ENCODE peak calls at places on chromosomes 13 and 19, in four cellular contexts. One of them, this sample, is unnamed.

GRCh38 chr13:90562388-90562787 is 785.1 kb upstream of the MIR17HG start:
- DNase-seq in thyroid gland: no peak
- DNase-seq in neural progenitor cell: no peak
- DNase-seq in Peyer's patch: no peak
- DNase-seq in this sample: no peak

GRCh38 chr19:41699231-41699967 is 9.0 kb upstream of the CEACAM5 start:
- DNase-seq in neural progenitor cell: no peak
- DNase-seq in thyroid gland: no peak
- DNase-seq in Peyer's patch: peak; percentile 29
- DNase-seq in this sample: no peak

GRCh38 chr13:103195762-103196161 is 129.5 kb upstream of the SLC10A2 start:
- DNase-seq in neural progenitor cell: no peak
- DNase-seq in thyroid gland: no peak
- DNase-seq in Peyer's patch: no peak
- DNase-seq in this sample: no peak

GRCh38 chr13:72953391-72953960 is 105.3 kb upstream of the KLF5 start:
- DNase-seq in Peyer's patch: peak; percentile 73
- DNase-seq in neural progenitor cell: no peak
- DNase-seq in thyroid gland: peak; percentile 92
- DNase-seq in this sample: no peak

GRCh38 chr13:26558912-26559485 is 1.5 kb downstream of the WASF3 start:
- DNase-seq in thyroid gland: no peak
- DNase-seq in Peyer's patch: no peak
- DNase-seq in neural progenitor cell: peak; percentile 83
- DNase-seq in this sample: no peak

GRCh38 chr19:30345686-30346085 is 26.5 kb upstream of the ZNF536 start:
- DNase-seq in Peyer's patch: no peak
- DNase-seq in thyroid gland: no peak
- DNase-seq in neural progenitor cell: no peak
- DNase-seq in this sample: no peak

GRCh38 chr13:21014666-21015170 is 46.7 kb downstream of the LATS2 start:
- DNase-seq in neural progenitor cell: no peak
- DNase-seq in thyroid gland: peak; percentile 89
- DNase-seq in Peyer's patch: peak; percentile 45
- DNase-seq in this sample: no peak

GRCh38 chr19:18232540-18233223 is 6.4 kb upstream of the PDE4C start:
- DNase-seq in neural progenitor cell: no peak
- DNase-seq in thyroid gland: no peak
- DNase-seq in Peyer's patch: no peak
- DNase-seq in this sample: peak; percentile 95

GRCh38 chr13:98910501-98910951 is 67.3 kb downstream of the DOCK9 start:
- DNase-seq in Peyer's patch: no peak
- DNase-seq in neural progenitor cell: no peak
- DNase-seq in thyroid gland: no peak
- DNase-seq in this sample: no peak

GRCh38 chr13:77285098-77285497 is 41.8 kb downstream of the MYCBP2 start:
- DNase-seq in neural progenitor cell: no peak
- DNase-seq in Peyer's patch: no peak
- DNase-seq in thyroid gland: no peak
- DNase-seq in this sample: no peak

GRCh38 chr19:29012457-29012856 is 200.5 kb downstream of the UQCRFS1 start:
- DNase-seq in Peyer's patch: no peak
- DNase-seq in thyroid gland: no peak
- DNase-seq in neural progenitor cell: peak; percentile 44
- DNase-seq in this sample: no peak

GRCh38 chr13:113125506-113126264 is 3.1 kb downstream of the F10 start:
- DNase-seq in neural progenitor cell: no peak
- DNase-seq in Peyer's patch: peak; percentile 25
- DNase-seq in thyroid gland: no peak
- DNase-seq in this sample: peak; percentile 14

GRCh38 chr19:39296055-39296645 is at the start of gene IFNL1:
- DNase-seq in thyroid gland: peak; percentile 14
- DNase-seq in Peyer's patch: peak; percentile 46
- DNase-seq in neural progenitor cell: no peak
- DNase-seq in this sample: no peak

GRCh38 chr19:19213822-19214558 is 2.2 kb downstream of the NCAN start:
- DNase-seq in thyroid gland: no peak
- DNase-seq in neural progenitor cell: peak; percentile 42
- DNase-seq in Peyer's patch: no peak
- DNase-seq in this sample: peak; percentile 69

GRCh38 chr13:84400711-84401110 is 518.4 kb upstream of the SLITRK1 start:
- DNase-seq in Peyer's patch: no peak
- DNase-seq in thyroid gland: no peak
- DNase-seq in neural progenitor cell: no peak
- DNase-seq in this sample: no peak

GRCh38 chr13:110367620-110368019 is 60.5 kb downstream of the COL4A2 start:
- DNase-seq in thyroid gland: no peak
- DNase-seq in Peyer's patch: no peak
- DNase-seq in neural progenitor cell: no peak
- DNase-seq in this sample: no peak

GRCh38 chr19:14632286-14632685 is 42.4 kb downstream of the ADGRE3 start:
- DNase-seq in thyroid gland: no peak
- DNase-seq in Peyer's patch: no peak
- DNase-seq in neural progenitor cell: no peak
- DNase-seq in this sample: peak; percentile 46

GRCh38 chr13:34124912-34125311 is 307.0 kb downstream of the RFC3 start:
- DNase-seq in Peyer's patch: no peak
- DNase-seq in thyroid gland: no peak
- DNase-seq in neural progenitor cell: no peak
- DNase-seq in this sample: no peak

GRCh38 chr13:23794267-23795161 is 94.7 kb downstream of the MIPEP start:
- DNase-seq in Peyer's patch: no peak
- DNase-seq in thyroid gland: no peak
- DNase-seq in neural progenitor cell: no peak
- DNase-seq in this sample: no peak

GRCh38 chr13:20760872-20761271 is 12.9 kb downstream of the EEF1AKMT1 start:
- DNase-seq in thyroid gland: no peak
- DNase-seq in neural progenitor cell: no peak
- DNase-seq in Peyer's patch: no peak
- DNase-seq in this sample: no peak

GRCh38 chr13:94878721-94879120 is 166.4 kb upstream of the SOX21 start:
- DNase-seq in Peyer's patch: no peak
- DNase-seq in thyroid gland: no peak
- DNase-seq in neural progenitor cell: no peak
- DNase-seq in this sample: no peak

GRCh38 chr13:31234729-31235128 is 35.0 kb downstream of the B3GLCT start:
- DNase-seq in thyroid gland: no peak
- DNase-seq in Peyer's patch: no peak
- DNase-seq in neural progenitor cell: no peak
- DNase-seq in this sample: peak; percentile 67

GRCh38 chr13:113022391-113023216 is 53.6 kb downstream of the MCF2L start:
- DNase-seq in Peyer's patch: no peak
- DNase-seq in thyroid gland: no peak
- DNase-seq in neural progenitor cell: peak; percentile 94
- DNase-seq in this sample: peak; percentile 85

GRCh38 chr13:21478881-21479808 is 20.0 kb upstream of the ZDHHC20 start:
- DNase-seq in Peyer's patch: peak; percentile 75
- DNase-seq in thyroid gland: peak; percentile 33
- DNase-seq in neural progenitor cell: peak; percentile 80
- DNase-seq in this sample: peak; percentile 54

GRCh38 chr13:41974262-41974900 is 13.5 kb upstream of the VWA8 start:
- DNase-seq in neural progenitor cell: no peak
- DNase-seq in Peyer's patch: peak; percentile 61
- DNase-seq in thyroid gland: no peak
- DNase-seq in this sample: no peak

GRCh38 chr19:50723069-50723468 is at the start of gene CLEC11A:
- DNase-seq in neural progenitor cell: no peak
- DNase-seq in Peyer's patch: peak; percentile 64
- DNase-seq in thyroid gland: peak; percentile 12
- DNase-seq in this sample: peak; percentile 53

GRCh38 chr19:14517446-14517839 is 754 bp downstream of the DNAJB1 start:
- DNase-seq in neural progenitor cell: no peak
- DNase-seq in thyroid gland: no peak
- DNase-seq in Peyer's patch: peak; percentile 56
- DNase-seq in this sample: no peak

GRCh38 chr19:36573948-36574726 is 1.0 kb upstream of the ZNF529 start:
- DNase-seq in Peyer's patch: no peak
- DNase-seq in thyroid gland: peak; percentile 24
- DNase-seq in neural progenitor cell: no peak
- DNase-seq in this sample: no peak

GRCh38 chr13:28467886-28468519 is 26.9 kb downstream of the FLT1 start:
- DNase-seq in thyroid gland: no peak
- DNase-seq in Peyer's patch: no peak
- DNase-seq in neural progenitor cell: no peak
- DNase-seq in this sample: no peak

GRCh38 chr13:95509521-95510315 is 42.8 kb upstream of the CLDN10 start:
- DNase-seq in Peyer's patch: no peak
- DNase-seq in neural progenitor cell: no peak
- DNase-seq in thyroid gland: no peak
- DNase-seq in this sample: no peak

GRCh38 chr13:68099616-68100015 is 869.5 kb upstream of the PCDH9 start:
- DNase-seq in neural progenitor cell: no peak
- DNase-seq in Peyer's patch: no peak
- DNase-seq in thyroid gland: no peak
- DNase-seq in this sample: no peak

GRCh38 chr13:74067818-74068217 is 66.4 kb downstream of the KLF12 start:
- DNase-seq in neural progenitor cell: no peak
- DNase-seq in Peyer's patch: no peak
- DNase-seq in thyroid gland: no peak
- DNase-seq in this sample: no peak

GRCh38 chr19:46481947-46482346 is 10.6 kb upstream of the PNMA8A start:
- DNase-seq in thyroid gland: no peak
- DNase-seq in Peyer's patch: no peak
- DNase-seq in neural progenitor cell: no peak
- DNase-seq in this sample: no peak

GRCh38 chr13:81409284-81409683 is 1068.4 kb upstream of the SPRY2 start:
- DNase-seq in thyroid gland: no peak
- DNase-seq in neural progenitor cell: no peak
- DNase-seq in Peyer's patch: no peak
- DNase-seq in this sample: no peak

GRCh38 chr19:55670280-55671053 is 4.6 kb upstream of the EPN1 start:
- DNase-seq in Peyer's patch: peak; percentile 68
- DNase-seq in neural progenitor cell: peak; percentile 27
- DNase-seq in thyroid gland: no peak
- DNase-seq in this sample: peak; percentile 80

GRCh38 chr13:83546476-83546875 is 335.8 kb downstream of the SLITRK1 start:
- DNase-seq in thyroid gland: no peak
- DNase-seq in Peyer's patch: no peak
- DNase-seq in neural progenitor cell: no peak
- DNase-seq in this sample: no peak

GRCh38 chr13:27349458-27349857 is 75.0 kb upstream of the GTF3A start:
- DNase-seq in Peyer's patch: no peak
- DNase-seq in neural progenitor cell: no peak
- DNase-seq in thyroid gland: no peak
- DNase-seq in this sample: no peak

GRCh38 chr19:4102339-4103072 is 21.4 kb downstream of the MAP2K2 start:
- DNase-seq in thyroid gland: no peak
- DNase-seq in Peyer's patch: no peak
- DNase-seq in neural progenitor cell: no peak
- DNase-seq in this sample: peak; percentile 78

GRCh38 chr13:48156466-48156865 is 61.6 kb upstream of the MED4 start:
- DNase-seq in thyroid gland: peak; percentile 8
- DNase-seq in neural progenitor cell: no peak
- DNase-seq in Peyer's patch: peak; percentile 84
- DNase-seq in this sample: no peak

GRCh38 chr19:1942934-1943555 is 2.1 kb downstream of the CSNK1G2 start:
- DNase-seq in Peyer's patch: no peak
- DNase-seq in thyroid gland: no peak
- DNase-seq in neural progenitor cell: peak; percentile 47
- DNase-seq in this sample: no peak

GRCh38 chr19:1942078-1942933 is 1.3 kb downstream of the CSNK1G2 start:
- DNase-seq in neural progenitor cell: peak; percentile 94
- DNase-seq in Peyer's patch: peak; percentile 91
- DNase-seq in thyroid gland: peak; percentile 74
- DNase-seq in this sample: peak; percentile 98

GRCh38 chr19:1944088-1944915 is 3.3 kb downstream of the CSNK1G2 start:
- DNase-seq in thyroid gland: no peak
- DNase-seq in neural progenitor cell: no peak
- DNase-seq in Peyer's patch: no peak
- DNase-seq in this sample: peak; percentile 51

GRCh38 chr19:1944916-1945561 is 4.1 kb downstream of the CSNK1G2 start:
- DNase-seq in thyroid gland: no peak
- DNase-seq in neural progenitor cell: no peak
- DNase-seq in Peyer's patch: no peak
- DNase-seq in this sample: no peak

GRCh38 chr19:1943661-1944087 is 2.7 kb downstream of the CSNK1G2 start:
- DNase-seq in Peyer's patch: no peak
- DNase-seq in neural progenitor cell: no peak
- DNase-seq in thyroid gland: no peak
- DNase-seq in this sample: no peak
- H3K4me3 ChIP-seq in Peyer's patch: peak overlapping the region; percentile 78
- H3K4me3 ChIP-seq in neural progenitor cell: no peak overlapping the region
- H3K4me3 ChIP-seq in thyroid gland: no peak overlapping the region
- H3K4me3 ChIP-seq in this sample: no peak overlapping the region

GRCh38 chr13:35791191-35791902 is 314.9 kb upstream of the MAB21L1 start:
- DNase-seq in Peyer's patch: no peak
- DNase-seq in thyroid gland: no peak
- DNase-seq in neural progenitor cell: no peak
- DNase-seq in this sample: no peak
- H3K27me3 ChIP-seq in Peyer's patch: no peaks in the 10 kb centered on the region
- H3K27me3 ChIP-seq in thyroid gland: no peaks in the 10 kb centered on the region
- H3K27me3 ChIP-seq in neural progenitor cell: no peaks in the 10 kb centered on the region
- H3K27me3 ChIP-seq in this sample: no peaks in the 10 kb centered on the region

GRCh38 chr19:6092329-6093286 is 17.7 kb downstream of the RFX2 start:
- DNase-seq in Peyer's patch: peak; percentile 91
- DNase-seq in thyroid gland: peak; percentile 89
- DNase-seq in neural progenitor cell: peak; percentile 58
- DNase-seq in this sample: peak; percentile 83
- H3K4me3 ChIP-seq in Peyer's patch: peak overlapping the region; percentile 35
- H3K4me3 ChIP-seq in thyroid gland: peak overlapping the region; percentile 6
- H3K4me3 ChIP-seq in neural progenitor cell: peak overlapping the region; percentile 20
- H3K4me3 ChIP-seq in this sample: peak overlapping the region; percentile 6

GRCh38 chr19:12984683-12985048 is 10.6 kb upstream of the NFIX start:
- DNase-seq in neural progenitor cell: no peak
- DNase-seq in thyroid gland: no peak
- DNase-seq in Peyer's patch: no peak
- DNase-seq in this sample: peak; percentile 59

GRCh38 chr19:12987781-12988180 is 7.5 kb upstream of the NFIX start:
- DNase-seq in neural progenitor cell: no peak
- DNase-seq in Peyer's patch: no peak
- DNase-seq in thyroid gland: no peak
- DNase-seq in this sample: no peak

GRCh38 chr19:12985049-12985776 is 10.1 kb upstream of the NFIX start:
- DNase-seq in Peyer's patch: peak; percentile 93
- DNase-seq in neural progenitor cell: peak; percentile 36
- DNase-seq in thyroid gland: peak; percentile 62
- DNase-seq in this sample: peak; percentile 50

GRCh38 chr19:12987190-12987589 is 8.1 kb upstream of the NFIX start:
- DNase-seq in neural progenitor cell: no peak
- DNase-seq in thyroid gland: no peak
- DNase-seq in Peyer's patch: no peak
- DNase-seq in this sample: no peak

DNA sequence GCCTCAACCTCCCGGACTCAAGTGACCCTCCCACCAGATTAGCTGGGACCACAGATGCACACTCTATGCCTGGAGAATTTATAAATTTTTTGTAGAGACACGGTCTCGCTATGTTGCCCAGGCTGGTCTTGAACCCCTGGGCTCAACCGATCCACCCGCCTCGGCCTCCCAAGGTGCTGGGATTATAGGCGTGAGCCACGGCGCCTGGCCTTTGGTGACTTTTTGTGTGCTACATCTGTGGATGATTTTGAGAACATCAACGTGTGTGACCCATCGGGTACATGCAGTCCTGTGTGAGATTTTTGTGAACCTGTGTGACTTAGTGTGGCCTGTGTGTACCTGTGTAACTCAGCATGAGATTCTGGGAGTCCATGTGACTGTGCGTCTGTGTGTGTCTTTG is 8.5 kb upstream of the NFIX start:
- DNase-seq in thyroid gland: no peak
- DNase-seq in Peyer's patch: no peak
- DNase-seq in neural progenitor cell: no peak
- DNase-seq in this sample: no peak
- H3K27me3 ChIP-seq in thyroid gland: no peaks in the 10 kb centered on the region
- H3K27me3 ChIP-seq in Peyer's patch: no peaks in the 10 kb centered on the region
- H3K27me3 ChIP-seq in neural progenitor cell: peaks cover 100% of the 10 kb centered on the region
- H3K27me3 ChIP-seq in this sample: peaks cover 27% of the 10 kb centered on the region

This sample was measured in H7.